ENCODE peak calls at places on chromosomes 1 and 21, in four cellular contexts. Z, A, B and X are unnamed samples. For H3K4me1, the result is how much of the 10 kb centered on the place peaks cover.

GRCh38 chr1:203304919-203305808 is at the start of gene BTG2:
- DNase-seq in Z (peak), A (peak), B (peak), X (peak)

GRCh38 chr1:197285526-197286217 is 17.6 kb downstream of the CRB1 start:
- DNase-seq in Z (no peak), A (peak), B (no peak), X (no peak)

GRCh38 chr1:85952460-85952859 is 204.1 kb downstream of the COL24A1 start:
- DNase-seq in Z (no peak), A (no peak), B (no peak), X (no peak)

GRCh38 chr1:24425446-24425845 is 9.8 kb downstream of the NIPAL3 start:
- DNase-seq in Z (no peak), A (no peak), B (no peak), X (no peak)

GRCh38 chr1:158371188-158371953 is 17.7 kb downstream of the CD1E start:
- DNase-seq in Z (no peak), A (no peak), B (no peak), X (peak)

GRCh38 chr1:110707257-110707656 is 32.5 kb upstream of the KCNA3 start:
- DNase-seq in Z (no peak), A (no peak), B (no peak), X (no peak)

GRCh38 chr1:53616927-53617326 is 122.0 kb downstream of the GLIS1 start:
- DNase-seq in Z (no peak), A (no peak), B (no peak), X (no peak)

GRCh38 chr1:183887826-183888819 is 83.2 kb downstream of the RGL1 start:
- DNase-seq in Z (no peak), A (no peak), B (no peak), X (peak)

GRCh38 chr1:185350027-185350442 is 33.0 kb upstream of the IVNS1ABP start:
- DNase-seq in Z (no peak), A (no peak), B (no peak), X (no peak)

GRCh38 chr1:25820247-25821111 is 725 bp downstream of the MTFR1L start:
- DNase-seq in Z (no peak), A (peak), B (peak), X (peak)

GRCh38 chr1:67814121-67814772 is 19.0 kb downstream of the GNG12 start:
- DNase-seq in Z (no peak), A (no peak), B (no peak), X (no peak)

GRCh38 chr1:116449578-116449977 is 76.5 kb downstream of the ATP1A1 start:
- DNase-seq in Z (no peak), A (no peak), B (no peak), X (no peak)

GRCh38 chr1:201791775-201792166 is 37.2 kb upstream of the IPO9 start:
- DNase-seq in Z (no peak), A (no peak), B (no peak), X (no peak)

GRCh38 chr1:167981933-167982332 is 45.1 kb upstream of the MPC2 start:
- DNase-seq in Z (no peak), A (no peak), B (no peak), X (no peak)

GRCh38 chr1:196535727-196536126 is 72.5 kb downstream of the KCNT2 start:
- DNase-seq in Z (no peak), A (peak), B (no peak), X (peak)

GRCh38 chr21:33158654-33159053 is 71.1 kb upstream of the IFNAR2 start:
- DNase-seq in Z (no peak), A (no peak), B (no peak), X (no peak)

GRCh38 chr1:218939095-218939494 is 234.6 kb upstream of the LYPLAL1 start:
- DNase-seq in Z (no peak), A (no peak), B (no peak), X (no peak)

GRCh38 chr21:31917108-31917507 is 44.3 kb downstream of the HUNK start:
- DNase-seq in Z (no peak), A (no peak), B (no peak), X (no peak)

GRCh38 chr1:197903196-197903514 is 725 bp downstream of the C1orf53 start:
- DNase-seq in Z (no peak), A (no peak), B (no peak), X (no peak)

GRCh38 chr21:33699277-33699676 is 57.0 kb downstream of the ITSN1 start:
- DNase-seq in Z (no peak), A (no peak), B (no peak), X (no peak)

GRCh38 chr1:211356723-211357418 is 30.2 kb downstream of the TRAF5 start:
- DNase-seq in Z (no peak), A (no peak), B (no peak), X (no peak)

GRCh38 chr1:209840611-209841010 is 12.8 kb downstream of the UTP25 start:
- DNase-seq in Z (no peak), A (no peak), B (no peak), X (no peak)

GRCh38 chr1:163013826-163014600 is 55.1 kb upstream of the RGS4 start:
- DNase-seq in Z (no peak), A (peak), B (no peak), X (no peak)

GRCh38 chr1:204128964-204129896 is 22.6 kb downstream of the ETNK2 start:
- DNase-seq in Z (no peak), A (peak), B (peak), X (peak)

GRCh38 chr1:46400398-46400797 is 6.3 kb downstream of the FAAH start:
- DNase-seq in Z (no peak), A (no peak), B (peak), X (no peak)

GRCh38 chr1:55337801-55338447 is 122.8 kb upstream of the USP24 start:
- DNase-seq in Z (no peak), A (no peak), B (no peak), X (peak)

GRCh38 chr1:189021577-189021976 is 1456.1 kb downstream of the BRINP3 start:
- DNase-seq in Z (no peak), A (no peak), B (no peak), X (no peak)

GRCh38 chr1:22208265-22208972 is 65.5 kb upstream of the WNT4 start:
- DNase-seq in Z (no peak), A (no peak), B (no peak), X (no peak)

GRCh38 chr1:85581138-85581801 is 709 bp downstream of the CCN1 start:
- DNase-seq in Z (no peak), A (no peak), B (peak), X (peak)

GRCh38 chr1:983736-984475 is 2.0 kb upstream of the PERM1 start:
- DNase-seq in Z (no peak), A (peak), B (peak), X (peak)

GRCh38 chr1:151841141-151841540 is 1.5 kb upstream of the C2CD4D start:
- DNase-seq in Z (no peak), A (no peak), B (no peak), X (no peak)

GRCh38 chr1:221994274-221994698 is 252.4 kb upstream of the DUSP10 start:
- DNase-seq in Z (no peak), A (no peak), B (no peak), X (no peak)

GRCh38 chr1:175169305-175170018 is 23.1 kb downstream of the KIAA0040 start:
- DNase-seq in Z (no peak), A (no peak), B (no peak), X (no peak)

GRCh38 chr1:155170101-155170785 is 2.9 kb downstream of the KRTCAP2 start:
- DNase-seq in Z (no peak), A (no peak), B (no peak), X (no peak)

GRCh38 chr1:64051801-64052200 is 151.6 kb upstream of the UBE2U start:
- DNase-seq in Z (no peak), A (no peak), B (no peak), X (no peak)

GRCh38 chr1:235648954-235649721 is 446 bp downstream of the GNG4 start:
- DNase-seq in Z (no peak), A (peak), B (peak), X (peak)

GRCh38 chr1:206686486-206687249 is 2.0 kb downstream of the MAPKAPK2 start:
- DNase-seq in Z (no peak), A (no peak), B (no peak), X (peak)

GRCh38 chr1:36622741-36623648 is 140.3 kb upstream of the CSF3R start:
- DNase-seq in Z (no peak), A (no peak), B (no peak), X (no peak)

GRCh38 chr1:66729130-66729922 is 22.9 kb upstream of the DYNLT5 start:
- DNase-seq in Z (no peak), A (peak), B (no peak), X (peak)

GRCh38 chr1:66731462-66731861 is 20.8 kb upstream of the DYNLT5 start:
- DNase-seq in Z (no peak), A (no peak), B (no peak), X (no peak)

GRCh38 chr1:66725885-66726665 is 26.2 kb upstream of the DYNLT5 start:
- DNase-seq in Z (peak), A (peak), B (no peak), X (peak)

GRCh38 chr1:66730462-66730861 is 21.8 kb upstream of the DYNLT5 start:
- DNase-seq in Z (no peak), A (no peak), B (no peak), X (no peak)

GRCh38 chr1:66728021-66728420 is 24.2 kb upstream of the DYNLT5 start:
- DNase-seq in Z (no peak), A (no peak), B (no peak), X (no peak)
- H3K4me3 ChIP-seq in Z (no peak), A (no peak), B (no peak), X (no peak)

DNA sequence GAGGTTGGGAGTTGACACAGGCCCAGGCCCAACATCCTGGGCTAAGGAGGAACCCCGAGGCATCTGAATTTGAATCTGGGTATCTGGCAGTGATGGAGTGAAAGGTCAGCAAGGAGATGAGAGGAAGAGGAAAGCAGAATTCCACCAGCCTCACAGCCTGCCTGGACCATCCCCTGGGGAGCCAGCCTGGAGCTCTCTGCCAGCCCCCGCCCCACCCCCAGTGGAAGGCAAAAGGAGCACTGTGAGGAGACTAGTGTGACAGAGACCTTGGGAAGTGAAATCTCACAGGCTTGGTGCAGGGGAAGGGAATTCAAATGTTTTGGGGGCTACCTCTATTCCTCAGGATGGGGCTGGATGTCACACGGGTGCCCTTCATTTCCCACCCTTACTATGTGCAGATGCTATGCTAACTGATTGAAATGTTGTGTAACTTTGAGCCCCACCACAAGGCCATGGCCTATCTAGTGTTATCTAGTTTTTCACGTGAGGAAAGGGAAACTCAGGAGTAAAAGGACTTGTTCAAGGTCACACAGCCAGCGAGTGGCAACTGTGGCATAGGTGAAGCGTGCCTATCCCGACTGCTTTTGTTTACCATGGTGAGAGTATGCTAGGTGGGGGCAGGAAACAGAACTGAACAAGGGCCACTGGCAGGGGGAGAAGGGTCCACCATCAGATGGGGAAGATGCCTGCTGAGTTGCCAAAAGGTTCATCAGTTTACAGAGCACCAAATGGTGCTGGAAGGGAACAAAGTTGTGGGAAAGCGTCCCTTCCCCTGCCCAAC is 29.8 kb downstream of the AHDC1 start:
- DNase-seq in Z (no peak), A (no peak), B (no peak), X (no peak)
- H3K4me1 ChIP-seq in Z (half or more), A (under half), B (half or more), X (under half)

DNA sequence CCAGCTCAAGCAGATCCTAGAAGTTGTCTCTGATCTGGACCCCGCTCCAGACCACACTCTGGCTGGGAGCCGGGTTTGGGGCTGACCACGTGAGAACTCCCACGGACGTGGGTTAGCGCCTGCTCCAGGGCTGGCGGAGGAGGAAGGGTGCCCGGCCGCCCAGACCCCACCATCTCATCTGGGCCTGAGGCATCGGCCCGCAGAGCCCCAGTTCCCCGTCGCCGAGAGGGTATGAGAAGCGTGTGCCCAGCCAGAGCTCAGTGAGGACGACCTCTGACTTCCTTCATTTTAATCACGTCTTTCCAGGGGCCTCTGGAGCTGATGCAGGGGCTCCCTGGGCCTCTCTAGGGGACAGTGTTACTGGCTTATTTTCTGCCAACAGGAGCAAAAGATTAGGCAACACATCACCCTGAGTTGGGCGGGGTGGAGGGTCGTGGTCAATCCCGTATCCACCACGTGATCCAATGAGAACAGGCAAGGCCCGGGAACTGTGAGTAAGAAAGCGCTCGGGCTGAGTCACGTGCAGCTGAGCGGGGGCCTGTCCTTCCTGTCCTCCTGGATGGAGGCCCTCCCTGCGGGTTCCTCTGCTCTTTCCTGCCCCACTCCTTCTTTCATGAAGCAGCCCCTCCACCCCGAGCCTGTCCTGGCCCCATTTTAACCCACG is 81.1 kb downstream of the SIK1 start:
- DNase-seq in Z (peak), A (peak), B (no peak), X (no peak)
- H3K27ac ChIP-seq in Z (no peak), A (peak), B (peak), X (no peak)

GRCh38 chr1:1989102-1989542 is 14.5 kb downstream of the CFAP74 start:
- DNase-seq in Z (no peak), A (no peak), B (peak), X (no peak)

GRCh38 chr1:1986451-1987141 is 17.0 kb downstream of the CFAP74 start:
- DNase-seq in Z (no peak), A (no peak), B (no peak), X (no peak)

GRCh38 chr1:1985375-1986050 is 18.1 kb downstream of the CFAP74 start:
- DNase-seq in Z (no peak), A (no peak), B (no peak), X (no peak)

GRCh38 chr1:1988061-1988945 is 15.3 kb downstream of the CFAP74 start:
- DNase-seq in Z (no peak), A (no peak), B (peak), X (no peak)

GRCh38 chr1:1987142-1987510 is 16.5 kb downstream of the CFAP74 start:
- DNase-seq in Z (no peak), A (no peak), B (no peak), X (no peak)
- H3K4me3 ChIP-seq in Z (no peak), A (no peak), B (no peak), X (no peak)

GRCh38 chr1:12152106-12152891 is 14.5 kb upstream of the TNFRSF1B start:
- DNase-seq in Z (no peak), A (no peak), B (peak), X (no peak)

GRCh38 chr1:12151465-12151864 is 15.3 kb upstream of the TNFRSF1B start:
- DNase-seq in Z (no peak), A (no peak), B (peak), X (no peak)

GRCh38 chr1:12155328-12155727 is 11.5 kb upstream of the TNFRSF1B start:
- DNase-seq in Z (no peak), A (no peak), B (no peak), X (no peak)

GRCh38 chr1:12150456-12151200 is 16.2 kb upstream of the TNFRSF1B start:
- DNase-seq in Z (no peak), A (no peak), B (peak), X (no peak)

DNA sequence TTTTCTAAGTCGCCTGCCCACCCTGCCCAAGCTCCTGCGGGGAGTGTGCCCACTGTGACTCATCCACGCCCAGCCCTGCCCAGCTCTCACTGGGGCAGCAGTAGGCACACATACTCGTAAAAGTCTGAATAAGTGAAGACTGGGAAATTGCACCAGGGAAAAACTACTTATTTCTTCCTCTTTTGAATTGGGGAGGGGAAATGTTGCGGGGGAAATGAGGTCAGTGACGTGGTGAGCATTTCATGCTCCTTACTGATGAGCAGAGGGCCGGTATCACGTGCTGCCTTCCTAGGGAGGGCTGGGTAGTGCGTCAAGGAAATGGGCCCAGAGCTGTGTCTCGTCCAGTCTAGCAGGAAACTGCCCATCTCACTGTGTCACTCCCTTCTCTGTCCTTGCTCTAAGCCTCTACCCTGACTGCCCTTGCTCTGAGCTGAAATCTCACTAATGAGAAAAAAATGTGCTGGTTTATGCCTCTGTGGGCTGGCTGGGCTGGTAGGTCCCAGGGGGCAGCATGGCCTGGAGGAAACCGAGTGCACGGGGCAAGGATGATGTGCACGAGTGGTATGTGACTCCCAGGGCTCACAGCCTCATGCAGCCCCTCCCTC is 13.5 kb upstream of the TNFRSF1B start:
- DNase-seq in Z (peak), A (no peak), B (peak), X (peak)
- H3K4me1 ChIP-seq in Z (under half), A (under half), B (half or more), X (half or more)

GRCh38 chr1:42432714-42433113 is 23.1 kb downstream of the ZMYND12 start:
- DNase-seq in Z (no peak), A (no peak), B (no peak), X (no peak)

GRCh38 chr1:42430751-42431150 is 25.1 kb downstream of the ZMYND12 start:
- DNase-seq in Z (no peak), A (no peak), B (no peak), X (no peak)

GRCh38 chr1:42429623-42430022 is 26.2 kb downstream of the ZMYND12 start:
- DNase-seq in Z (no peak), A (no peak), B (no peak), X (no peak)

GRCh38 chr1:42431514-42431913 is 24.3 kb downstream of the ZMYND12 start:
- DNase-seq in Z (no peak), A (no peak), B (no peak), X (no peak)

DNA sequence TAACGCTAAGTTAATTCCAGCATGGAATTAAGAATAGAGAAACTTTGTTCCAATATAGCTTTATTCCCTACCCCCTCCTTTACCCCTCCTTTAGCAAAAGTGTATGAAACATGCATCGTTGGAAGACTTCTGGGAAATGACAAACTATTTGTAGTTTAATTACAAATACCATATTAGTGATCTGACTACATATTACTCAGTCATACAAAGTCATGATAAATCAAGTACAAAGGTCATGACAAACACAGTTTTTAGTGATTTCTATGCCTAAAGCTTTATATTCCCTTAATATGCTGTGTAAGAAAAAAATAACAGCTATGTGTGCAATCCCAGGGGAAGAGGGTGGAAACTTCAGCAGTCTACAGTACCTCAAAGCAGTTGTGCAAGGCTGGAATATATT is 25.5 kb downstream of the ZMYND12 start:
- DNase-seq in Z (no peak), A (no peak), B (no peak), X (no peak)
- H3K27ac ChIP-seq in Z (no peak), A (no peak), B (no peak), X (no peak)

GRCh38 chr1:77972080-77972479 is 6.8 kb downstream of the FUBP1 start:
- DNase-seq in Z (no peak), A (no peak), B (no peak), X (no peak)
- H3K4me3 ChIP-seq in Z (no peak), A (no peak), B (no peak), X (peak)

DNA sequence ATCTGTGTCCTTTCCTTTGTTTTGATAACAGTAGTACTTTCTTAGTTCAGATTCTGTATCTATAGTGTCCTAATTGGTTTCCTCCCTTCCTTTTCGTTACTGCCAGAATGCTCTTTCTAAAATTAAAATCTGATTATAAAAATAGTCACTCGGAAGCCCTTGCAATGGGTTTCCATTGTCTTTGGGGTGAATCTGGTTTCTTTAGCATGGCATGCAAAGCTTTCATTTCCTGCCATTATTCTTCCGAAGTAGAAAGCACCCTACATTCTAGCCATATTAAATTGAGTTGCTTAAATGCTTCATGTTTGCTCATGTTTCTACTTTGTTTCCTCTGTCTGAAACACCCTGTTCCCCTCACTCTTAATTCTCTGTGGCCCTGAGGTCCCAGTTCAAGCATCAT is 53.2 kb upstream of the MACF1 start:
- DNase-seq in Z (no peak), A (no peak), B (no peak), X (no peak)
- H3K4me1 ChIP-seq in Z (under half), A (under half), B (half or more), X (under half)